ENCODE peak calls at places on chromosome 3, in five cellular contexts. X, S, Q, C and H are unnamed samples.

GRCh38 chr3:30741870-30742269 is 135.5 kb downstream of the TGFBR2 start:
- DNase-seq in S (no peak), Q (no peak), C (no peak), X (no peak), H (no peak)

GRCh38 chr3:151278223-151278622 is at the start of gene P2RY14:
- DNase-seq in S (no peak), X (no peak), Q (no peak), C (no peak), H (no peak)

GRCh38 chr3:134486577-134487041 is 752 bp downstream of the CEP63 start:
- DNase-seq in X (no peak), S (no peak), C (no peak), Q (peak), H (peak)

GRCh38 chr3:55584716-55585368 is 97.7 kb upstream of the WNT5A start:
- DNase-seq in S (no peak), X (no peak), Q (no peak), C (no peak), H (no peak)

GRCh38 chr3:169268942-169269460 is 394.5 kb downstream of the MECOM start:
- DNase-seq in X (no peak), Q (no peak), C (no peak), S (no peak), H (no peak)

GRCh38 chr3:171345112-171345843 is 114.9 kb downstream of the TNIK start:
- DNase-seq in C (no peak), Q (no peak), S (no peak), X (no peak), H (no peak)

GRCh38 chr3:122977645-122978466 is 49.7 kb downstream of the SEMA5B start:
- DNase-seq in X (peak), S (peak), Q (peak), C (no peak), H (no peak)

GRCh38 chr3:126433496-126434263 is 39.0 kb downstream of the CFAP100 start:
- DNase-seq in X (peak), S (no peak), Q (no peak), C (no peak), H (no peak)

GRCh38 chr3:149401215-149401925 is 23.9 kb upstream of the TM4SF1 start:
- DNase-seq in Q (no peak), X (no peak), C (no peak), S (no peak), H (peak)

GRCh38 chr3:121152573-121152972 is 244.6 kb downstream of the STXBP5L start:
- DNase-seq in Q (no peak), S (no peak), C (no peak), X (no peak), H (peak)

GRCh38 chr3:45219694-45220093 is 6.4 kb downstream of the TMEM158 start:
- DNase-seq in X (no peak), C (no peak), Q (no peak), S (no peak), H (no peak)

GRCh38 chr3:189132125-189132744 is 39.5 kb upstream of the TPRG1 start:
- DNase-seq in Q (peak), S (peak), X (no peak), C (peak), H (peak)

GRCh38 chr3:157782236-157782635 is 279.0 kb upstream of the VEPH1 start:
- DNase-seq in C (no peak), X (no peak), S (no peak), Q (peak), H (no peak)

GRCh38 chr3:36477655-36478054 is 97.4 kb downstream of the STAC start:
- DNase-seq in S (peak), Q (no peak), C (no peak), X (no peak), H (no peak)

GRCh38 chr3:114442251-114442650 is 148.4 kb downstream of the TIGIT start:
- DNase-seq in Q (peak), X (no peak), S (peak), C (no peak), H (peak)

GRCh38 chr3:179308006-179308405 is 14.8 kb upstream of the ZNF639 start:
- DNase-seq in S (no peak), Q (no peak), X (no peak), C (no peak), H (no peak)

GRCh38 chr3:133860519-133860918 is 35.2 kb downstream of the RAB6B start:
- DNase-seq in X (no peak), S (no peak), C (no peak), Q (no peak), H (no peak)

GRCh38 chr3:9098716-9099675 is 135.7 kb upstream of the RAD18 start:
- DNase-seq in X (no peak), C (no peak), Q (no peak), S (no peak), H (no peak)

GRCh38 chr3:69428657-69429255 is 42.9 kb upstream of the FRMD4B start:
- DNase-seq in S (no peak), X (no peak), Q (no peak), C (no peak), H (no peak)

GRCh38 chr3:153970735-153971347 is 150.3 kb upstream of the ARHGEF26 start:
- DNase-seq in S (no peak), X (no peak), C (no peak), Q (no peak), H (peak)

GRCh38 chr3:166510382-166510781 is 673.2 kb upstream of the BCHE start:
- DNase-seq in C (no peak), X (peak), Q (no peak), S (no peak), H (no peak)

GRCh38 chr3:127589600-127590281 is 792 bp downstream of the TPRA1 start:
- DNase-seq in X (peak), C (no peak), S (no peak), Q (no peak), H (no peak)

GRCh38 chr3:104596551-104596950 is 770.2 kb upstream of the ALCAM start:
- DNase-seq in C (no peak), Q (peak), S (no peak), X (no peak), H (peak)

GRCh38 chr3:125004196-125004595 is 51.6 kb downstream of the HEG1 start:
- DNase-seq in C (no peak), Q (no peak), S (no peak), X (no peak), H (no peak)

GRCh38 chr3:121883507-121883906 is 10.7 kb upstream of the SLC15A2 start:
- DNase-seq in C (no peak), X (no peak), Q (peak), S (no peak), H (peak)

GRCh38 chr3:177770821-177771220 is 573.5 kb upstream of the TBL1XR1 start:
- DNase-seq in X (no peak), S (no peak), Q (peak), C (no peak), H (no peak)